ENCODE peak calls at places on chromosomes 2 and 18, in ten cellular contexts. M is uterus, N is K562, E is HFF-Myc, I is kidney, Y is neural progenitor cell, A is GM23248, V is aorta, J is adrenal gland, K is heart left ventricle. O is an unnamed sample.

GRCh38 chr2:79585701-79586428 is 73.0 kb downstream of the CTNNA2 start:
- DNase-seq in E (no peak), V (no peak), A (peak), J (no peak), M (no peak), Y (no peak), I (no peak), N (no peak), K (no peak), O (no peak)

GRCh38 chr2:57906152-57906732 is 140.4 kb upstream of the VRK2 start:
- DNase-seq in I (no peak), K (no peak), V (no peak), A (peak), Y (peak), E (peak), J (no peak), M (no peak), N (peak), O (no peak)

GRCh38 chr2:146388757-146389156 is 1456.1 kb upstream of the ACVR2A start:
- DNase-seq in E (no peak), M (no peak), K (no peak), I (no peak), A (no peak), V (no peak), N (no peak), J (no peak), Y (no peak), O (no peak)

GRCh38 chr2:30234180-30234971 is 3.0 kb downstream of the LBH start:
- DNase-seq in V (peak), I (no peak), Y (peak), J (no peak), N (no peak), A (peak), K (no peak), M (peak), E (no peak), O (no peak)

GRCh38 chr2:65377556-65378307 is 54.7 kb downstream of the SPRED2 start:
- DNase-seq in A (peak), E (peak), Y (no peak), M (no peak), I (no peak), V (no peak), N (peak), K (peak), J (peak), O (no peak)

GRCh38 chr2:111062417-111062816 is 58.3 kb upstream of the BCL2L11 start:
- DNase-seq in I (no peak), A (no peak), K (no peak), M (no peak), Y (no peak), E (no peak), J (no peak), V (no peak), N (no peak), O (no peak)

GRCh38 chr2:2831656-2832055 is 500.6 kb upstream of the MYT1L start:
- DNase-seq in J (no peak), A (no peak), N (no peak), V (no peak), Y (peak), I (no peak), M (no peak), E (no peak), K (no peak), O (no peak)

GRCh38 chr2:96157649-96158553 is 12.7 kb upstream of the DUSP2 start:
- DNase-seq in E (no peak), N (peak), J (no peak), Y (no peak), V (no peak), A (peak), I (no peak), K (no peak), M (no peak), O (no peak)

GRCh38 chr2:104758199-104758620 is 95.7 kb upstream of the POU3F3 start:
- DNase-seq in V (no peak), J (no peak), N (no peak), K (no peak), M (no peak), Y (peak), A (peak), E (no peak), I (no peak), O (no peak)

GRCh38 chr2:47056875-47057731 is 98.0 kb downstream of the STPG4 start:
- DNase-seq in E (no peak), A (peak), K (peak), M (no peak), I (peak), Y (no peak), N (no peak), J (peak), V (peak), O (no peak)

GRCh38 chr2:74597456-74597855 is 42.9 kb downstream of the DOK1 start:
- DNase-seq in M (no peak), V (no peak), N (no peak), Y (no peak), I (no peak), A (no peak), E (peak), J (no peak), K (no peak), O (no peak)

GRCh38 chr2:239150125-239151011 is 250.5 kb downstream of the HDAC4 start:
- DNase-seq in M (no peak), V (peak), K (no peak), I (peak), Y (no peak), E (no peak), J (peak), N (no peak), A (no peak), O (no peak)

GRCh38 chr2:65382776-65383357 is 49.5 kb downstream of the SPRED2 start:
- DNase-seq in I (peak), Y (no peak), V (peak), J (peak), E (no peak), K (peak), A (peak), M (peak), N (peak), O (peak)

GRCh38 chr2:128405981-128406601 is 87.4 kb upstream of the HS6ST1 start:
- DNase-seq in M (no peak), V (no peak), A (no peak), I (no peak), Y (no peak), N (no peak), J (no peak), E (no peak), K (no peak), O (peak)

GRCh38 chr2:24101992-24102391 is 17.4 kb upstream of the TP53I3 start:
- DNase-seq in K (no peak), A (no peak), E (no peak), M (no peak), I (no peak), N (no peak), V (no peak), Y (no peak), J (no peak), O (no peak)

GRCh38 chr18:1408331-1408835 is 503.7 kb downstream of the ADCYAP1 start:
- DNase-seq in V (no peak), Y (no peak), J (no peak), M (no peak), A (no peak), K (no peak), I (no peak), E (no peak), N (no peak), O (no peak)

GRCh38 chr2:200466703-200467418 is 43.0 kb downstream of the KCTD18 start:
- DNase-seq in Y (no peak), K (peak), I (no peak), V (peak), A (peak), E (no peak), M (peak), J (peak), N (no peak), O (no peak)

GRCh38 chr2:191209346-191209745 is 35.9 kb upstream of the MYO1B start:
- DNase-seq in V (no peak), I (no peak), J (no peak), E (no peak), Y (no peak), M (no peak), N (no peak), K (no peak), A (no peak), O (no peak)

GRCh38 chr2:37827911-37828411 is 97.1 kb upstream of the RMDN2 start:
- DNase-seq in I (no peak), V (no peak), E (peak), K (peak), A (peak), Y (peak), J (no peak), M (no peak), N (no peak), O (no peak)

GRCh38 chr2:109322111-109322510 is 193.1 kb downstream of the SH3RF3 start:
- DNase-seq in J (peak), K (peak), V (peak), N (no peak), M (peak), E (peak), A (peak), I (peak), Y (no peak), O (peak)

GRCh38 chr18:75172299-75173124 is 36.4 kb downstream of the PTGR3 start:
- DNase-seq in V (no peak), M (no peak), I (no peak), N (no peak), Y (no peak), J (no peak), K (no peak), E (no peak), A (no peak), O (no peak)

GRCh38 chr2:84805250-84805917 is 75.5 kb downstream of the TRABD2A start:
- DNase-seq in I (no peak), E (peak), Y (no peak), M (no peak), V (no peak), N (no peak), K (no peak), J (no peak), A (peak), O (no peak)

GRCh38 chr2:199950396-199950795 is 4.9 kb downstream of the TYW5 start:
- DNase-seq in K (no peak), E (no peak), N (no peak), M (no peak), J (no peak), A (no peak), I (no peak), V (no peak), Y (no peak), O (no peak)

GRCh38 chr2:36468463-36469266 is 113.1 kb downstream of the CRIM1 start:
- DNase-seq in I (no peak), Y (no peak), N (no peak), E (no peak), J (no peak), K (no peak), M (no peak), V (no peak), A (peak), O (no peak)

GRCh38 chr2:69770193-69770702 is 28.3 kb downstream of the ANXA4 start:
- DNase-seq in Y (no peak), M (no peak), A (peak), E (peak), N (peak), I (no peak), J (peak), K (no peak), V (peak), O (no peak)

GRCh38 chr2:217372794-217373193 is 512.9 kb upstream of the TNP1 start:
- DNase-seq in J (no peak), A (no peak), N (no peak), M (no peak), E (no peak), I (no peak), V (no peak), Y (no peak), K (no peak), O (no peak)

GRCh38 chr2:196821195-196821594 is 12.0 kb upstream of the C2orf66 start:
- DNase-seq in M (no peak), N (no peak), A (peak), J (no peak), Y (no peak), V (no peak), K (no peak), E (no peak), I (no peak), O (no peak)

GRCh38 chr2:60528366-60528765 is 25.1 kb downstream of the BCL11A start:
- DNase-seq in J (no peak), E (no peak), N (no peak), M (no peak), A (no peak), I (no peak), V (no peak), Y (no peak), K (no peak), O (no peak)

GRCh38 chr18:24388975-24389374 is 8.6 kb downstream of the OSBPL1A start:
- DNase-seq in E (no peak), N (no peak), K (no peak), J (no peak), Y (no peak), A (no peak), I (no peak), M (no peak), V (no peak), O (no peak)

GRCh38 chr18:49029628-49030027 is 78.9 kb upstream of the SMAD7 start:
- DNase-seq in K (no peak), V (no peak), I (no peak), M (no peak), A (no peak), E (no peak), Y (no peak), J (no peak), N (no peak), O (no peak)
- H3K4me3 ChIP-seq in K (no peak), V (no peak), I (no peak), M (no peak), A (no peak), E (no peak), Y (no peak), J (no peak), N (no peak), O (no peak)

GRCh38 chr2:226017107-226017506 is 617.6 kb downstream of the NYAP2 start:
- DNase-seq in J (no peak), A (no peak), Y (no peak), M (no peak), K (no peak), N (no peak), I (no peak), E (no peak), V (no peak), O (no peak)

GRCh38 chr2:226012116-226012515 is 612.6 kb downstream of the NYAP2 start:
- DNase-seq in N (no peak), K (no peak), M (no peak), I (no peak), J (no peak), Y (no peak), E (no peak), V (no peak), A (no peak), O (no peak)

GRCh38 chr2:226017534-226017933 is 618.0 kb downstream of the NYAP2 start:
- DNase-seq in V (no peak), I (no peak), M (no peak), N (no peak), E (no peak), Y (no peak), K (no peak), J (no peak), A (no peak), O (no peak)

GRCh38 chr2:226011716-226012115 is 612.2 kb downstream of the NYAP2 start:
- DNase-seq in E (no peak), V (no peak), I (no peak), K (no peak), J (no peak), M (no peak), N (no peak), Y (no peak), A (no peak), O (no peak)
- H3K4me3 ChIP-seq in E (no peak), V (no peak), I (no peak), K (no peak), J (no peak), M (no peak), N (no peak), Y (no peak), A (no peak), O (no peak)

DNA sequence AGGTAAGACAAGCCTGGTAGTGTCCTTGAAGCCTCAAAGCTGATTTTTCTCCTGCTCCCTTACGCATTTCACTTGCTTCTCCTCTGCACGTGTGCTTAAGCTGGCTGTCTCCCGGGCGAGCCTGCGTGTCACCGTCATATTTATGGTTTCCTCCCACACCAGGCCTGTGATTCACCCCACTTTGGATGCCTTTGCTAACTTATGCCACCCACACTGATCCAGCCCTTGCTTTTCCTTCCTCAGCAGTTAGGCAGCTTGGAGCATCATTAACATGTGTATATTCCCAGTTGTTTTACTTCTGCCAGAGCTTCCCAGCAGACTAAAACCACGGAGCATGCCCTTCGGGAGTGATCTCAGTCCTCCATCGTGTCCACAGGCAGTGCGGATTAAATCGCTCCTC is 2.2 kb downstream of the ST3GAL5 start:
- DNase-seq in K (peak), N (no peak), I (peak), E (peak), J (peak), A (peak), V (peak), Y (no peak), M (peak), O (peak)
- H3K4me3 ChIP-seq in K (no peak), N (no peak), I (no peak), E (peak), J (peak), A (peak), V (no peak), Y (no peak), M (peak), O (peak)

DNA sequence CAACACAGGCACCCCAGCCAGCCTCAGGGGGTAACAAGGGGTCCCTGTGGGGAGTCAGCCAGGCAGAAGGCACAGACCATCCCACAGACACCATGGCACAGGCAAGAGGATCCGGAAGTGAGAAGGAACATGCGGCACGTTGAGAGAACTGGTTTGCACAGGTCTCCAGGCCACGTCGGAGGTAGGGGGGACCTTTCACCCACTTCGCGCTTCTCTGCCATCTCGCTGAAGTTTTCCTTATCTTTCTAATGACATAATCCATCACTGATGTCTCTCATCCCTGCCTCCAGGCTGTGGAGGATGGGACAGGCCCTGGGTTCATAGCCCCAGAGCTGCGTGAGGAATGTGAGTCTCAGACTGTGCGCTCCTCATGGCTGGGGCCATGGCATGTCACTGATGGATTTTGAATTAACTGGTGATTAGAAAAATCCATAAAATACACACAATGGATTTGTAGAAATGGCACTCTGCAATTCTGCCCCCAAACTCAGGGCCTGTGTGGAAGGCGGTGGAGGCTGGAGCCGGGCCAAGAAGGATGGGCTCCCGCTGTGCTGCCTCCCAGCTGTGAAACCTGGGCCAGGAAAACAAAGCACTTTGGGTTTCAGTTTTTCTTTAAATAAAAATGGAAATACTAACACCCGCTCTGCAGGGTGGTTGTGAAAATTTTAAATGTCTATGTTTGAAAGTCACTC is 113.2 kb upstream of the ALKAL2 start:
- DNase-seq in Y (no peak), M (no peak), N (no peak), J (no peak), K (no peak), V (no peak), A (no peak), I (no peak), E (no peak), O (no peak)
- H3K4me3 ChIP-seq in Y (no peak), M (no peak), N (no peak), J (no peak), K (no peak), V (no peak), A (no peak), I (no peak), E (no peak), O (no peak)

GRCh38 chr2:68216454-68217310 is 35.6 kb downstream of the PPP3R1 start:
- DNase-seq in V (no peak), I (no peak), K (no peak), J (no peak), M (peak), Y (no peak), E (no peak), N (no peak), A (peak), O (no peak)

GRCh38 chr2:68217729-68218128 is 34.6 kb downstream of the PPP3R1 start:
- DNase-seq in E (no peak), M (no peak), V (no peak), K (no peak), Y (no peak), A (no peak), J (no peak), N (no peak), I (no peak), O (no peak)

GRCh38 chr2:68218343-68218901 is 33.9 kb downstream of the PPP3R1 start:
- DNase-seq in M (no peak), Y (no peak), E (no peak), I (no peak), A (no peak), V (no peak), J (no peak), K (no peak), N (no peak), O (no peak)

GRCh38 chr2:68214381-68214780 is 38.0 kb downstream of the PPP3R1 start:
- DNase-seq in N (no peak), J (no peak), V (no peak), M (no peak), K (no peak), E (no peak), Y (no peak), A (no peak), I (no peak), O (no peak)
- H3K4me3 ChIP-seq in N (no peak), J (no peak), V (no peak), M (no peak), K (no peak), E (no peak), Y (no peak), A (no peak), I (no peak), O (no peak)

DNA sequence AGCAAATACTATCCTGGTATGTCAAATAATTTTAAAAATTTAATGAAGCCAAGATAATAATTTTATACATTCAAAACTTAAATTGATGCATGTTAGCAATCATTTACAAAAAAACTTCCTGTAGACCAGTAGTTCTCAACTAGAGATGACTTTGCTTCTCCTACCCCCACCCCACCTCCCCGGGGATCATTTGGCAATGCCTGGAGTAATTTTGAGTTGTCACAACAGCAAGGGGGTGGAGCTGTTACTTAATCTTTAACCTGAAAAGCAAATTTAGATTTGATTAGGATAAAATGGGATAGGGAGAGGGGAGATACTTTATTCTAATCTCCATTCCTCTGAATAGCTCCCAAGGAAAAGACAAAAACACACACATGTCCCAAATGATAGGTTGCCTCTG is 4.2 kb downstream of the SLC40A1 start:
- DNase-seq in K (peak), J (no peak), N (no peak), E (no peak), V (no peak), A (no peak), Y (no peak), M (no peak), I (no peak), O (no peak)
- H3K4me3 ChIP-seq in K (no peak), J (peak), N (no peak), E (no peak), V (peak), A (no peak), Y (no peak), M (peak), I (no peak), O (no peak)

DNA sequence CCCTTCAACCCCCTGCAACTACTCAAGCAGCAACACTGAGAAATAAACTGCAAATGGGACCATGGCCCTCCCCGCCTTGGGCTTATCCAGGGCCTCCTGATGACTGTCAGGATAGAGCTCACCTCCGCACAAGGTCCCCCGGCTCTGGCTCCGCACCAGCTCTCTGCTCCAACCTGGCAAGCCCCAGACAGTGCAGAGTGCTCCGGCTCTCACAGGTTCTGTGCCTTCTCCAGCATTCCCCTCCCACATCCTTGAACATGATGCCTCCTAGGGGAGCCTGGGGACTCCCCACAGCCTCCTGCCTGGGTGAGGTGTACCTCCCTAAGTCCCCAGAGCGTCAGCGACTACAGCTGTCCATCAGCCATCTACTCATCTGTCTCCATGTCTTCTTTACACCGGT is 26.7 kb upstream of the NPAS2 start:
- DNase-seq in V (no peak), Y (no peak), A (no peak), N (no peak), E (no peak), J (no peak), M (no peak), I (no peak), K (no peak), O (no peak)
- H3K4me3 ChIP-seq in V (no peak), Y (no peak), A (no peak), N (no peak), E (no peak), J (no peak), M (no peak), I (no peak), K (no peak), O (no peak)

O was measured in lung.